ENCODE peak calls at places on chromosome 12, in five cellular contexts. A is SK-N-SH, F is HCT116, B is GM12878, S is K562. Z is an unnamed sample.

GRCh38 chr12:75881910-75882309 is 149.7 kb downstream of the PHLDA1 start:
- DNase-seq in A (no peak), B (no peak), F (no peak), S (no peak), Z (no peak)

GRCh38 chr12:58301337-58302122 is 360.2 kb downstream of the ATP23 start:
- DNase-seq in F (no peak), S (no peak), A (no peak), B (no peak), Z (no peak)

GRCh38 chr12:87025976-87026375 is 769.8 kb upstream of the MGAT4C start:
- DNase-seq in F (no peak), S (no peak), B (no peak), A (no peak), Z (no peak)

GRCh38 chr12:133023566-133023965 is 13.7 kb upstream of the ZNF84 start:
- DNase-seq in A (no peak), S (no peak), F (no peak), B (no peak), Z (no peak)

GRCh38 chr12:3313655-3314305 is 177.2 kb upstream of the PRMT8 start:
- DNase-seq in S (peak; percentile 15), B (no peak), A (peak; percentile 64), F (no peak), Z (peak; percentile 63)

GRCh38 chr12:24212496-24212895 is 263.0 kb upstream of the SOX5 start:
- DNase-seq in F (no peak), A (no peak), S (no peak), B (no peak), Z (no peak)

GRCh38 chr12:89461649-89462612 is 62.7 kb downstream of the GALNT4 start:
- DNase-seq in F (peak; percentile 57), S (peak; percentile 14), B (no peak), A (peak; percentile 36), Z (peak; percentile 28)

GRCh38 chr12:132214906-132215643 is 70.8 kb downstream of the NOC4L start:
- DNase-seq in A (no peak), B (no peak), F (no peak), S (no peak), Z (peak; percentile 34)

GRCh38 chr12:12216349-12217017 is 50.4 kb downstream of the LRP6 start:
- DNase-seq in A (no peak), F (no peak), S (peak; percentile 12), B (no peak), Z (no peak)

GRCh38 chr12:92597997-92598396 is 104.8 kb upstream of the PLEKHG7 start:
- DNase-seq in A (no peak), B (no peak), F (no peak), S (no peak), Z (no peak)

GRCh38 chr12:47881826-47882427 is 22.9 kb downstream of the VDR start:
- DNase-seq in F (no peak), S (no peak), B (no peak), A (no peak), Z (no peak)

GRCh38 chr12:113402586-113403260 is 964 bp downstream of the SDS start:
- DNase-seq in A (no peak), S (no peak), F (no peak), B (no peak), Z (no peak)

GRCh38 chr12:68784015-68784414 is 24.0 kb upstream of the MDM2 start:
- DNase-seq in S (no peak), A (no peak), B (no peak), F (no peak), Z (no peak)

GRCh38 chr12:69059465-69060457 is 126.8 kb upstream of the CPM start:
- DNase-seq in S (no peak), A (no peak), F (peak; percentile 86), B (no peak), Z (no peak)

GRCh38 chr12:92055877-92056276 is 89.8 kb downstream of the BTG1 start:
- DNase-seq in F (no peak), B (no peak), S (peak; percentile 15), A (no peak), Z (no peak)

GRCh38 chr12:112482734-112483133 is 64.0 kb downstream of the PTPN11 start:
- DNase-seq in S (no peak), F (no peak), B (no peak), A (no peak), Z (no peak)

GRCh38 chr12:111975161-111975931 is 37.6 kb downstream of the TMEM116 start:
- DNase-seq in F (no peak), S (peak; percentile 11), B (no peak), A (no peak), Z (no peak)

GRCh38 chr12:50326636-50327284 is 43.4 kb upstream of the LIMA1 start:
- DNase-seq in S (no peak), F (no peak), A (no peak), B (no peak), Z (peak; percentile 70)
- TF ChIP-seq JUND in S (no peak), F (no peak), A (no peak), B (no peak), Z (no peak)

GRCh38 chr12:26273811-26274210 is 78.4 kb downstream of the SSPN start:
- DNase-seq in A (no peak), F (no peak), S (peak; percentile 15), B (no peak), Z (no peak)

GRCh38 chr12:26271889-26272492 is 76.6 kb downstream of the SSPN start:
- DNase-seq in S (no peak), A (no peak), B (peak; percentile 69), F (no peak), Z (no peak)

GRCh38 chr12:26269554-26270284 is 74.3 kb downstream of the SSPN start:
- DNase-seq in S (no peak), F (no peak), A (no peak), B (no peak), Z (no peak)

GRCh38 chr12:26268841-26269553 is 73.6 kb downstream of the SSPN start:
- DNase-seq in S (no peak), F (no peak), A (no peak), B (no peak), Z (no peak)

GRCh38 chr12:26271024-26271423 is 75.7 kb downstream of the SSPN start:
- DNase-seq in F (no peak), S (no peak), A (no peak), B (no peak), Z (no peak)
- TF ChIP-seq JUND in F (no peak), S (peak; percentile 84), A (peak; percentile 10), B (no peak), Z (no peak)

GRCh38 chr12:64650762-64651161 is 40.5 kb downstream of the RASSF3 start:
- DNase-seq in S (no peak), F (no peak), A (no peak), B (no peak), Z (no peak)
- TF ChIP-seq JUND in S (no peak), F (no peak), A (no peak), B (no peak), Z (no peak)

DNA sequence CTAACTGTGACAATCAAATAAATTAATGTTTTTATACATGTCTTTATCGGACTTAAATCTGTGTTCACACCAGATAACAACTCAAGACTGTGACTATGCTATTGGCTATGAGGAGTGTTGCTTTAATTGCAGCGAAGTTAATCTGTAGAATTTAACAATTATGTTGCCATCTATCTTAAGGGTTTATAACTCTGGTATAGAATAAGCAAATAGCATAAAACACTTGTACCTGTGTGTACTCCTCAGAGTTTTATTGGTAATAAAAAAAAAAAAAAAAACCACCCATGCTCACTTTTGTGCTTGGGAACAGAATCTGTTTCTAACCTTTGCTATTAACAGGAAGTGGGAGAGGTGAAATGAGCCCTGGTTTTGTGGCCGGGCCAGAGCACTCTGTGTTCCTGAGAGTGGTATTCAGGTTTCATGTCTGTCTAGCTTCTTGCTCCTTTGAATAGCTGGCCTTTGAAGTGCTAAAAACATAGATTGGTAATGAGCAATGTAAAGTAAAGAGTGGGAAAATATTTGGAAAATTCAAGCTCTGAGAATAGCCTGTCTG is 53.1 kb downstream of the PDE3A start:
- DNase-seq in B (no peak), A (no peak), F (no peak), S (no peak), Z (no peak)
- TF ChIP-seq JUND in B (no peak), A (no peak), F (no peak), S (no peak), Z (no peak)

GRCh38 chr12:124782132-124782531 is 81.5 kb downstream of the SCARB1 start:
- DNase-seq in S (no peak), B (no peak), F (no peak), A (no peak), Z (no peak)

GRCh38 chr12:124784871-124785572 is 78.6 kb downstream of the SCARB1 start:
- DNase-seq in A (no peak), B (no peak), S (no peak), F (no peak), Z (no peak)

GRCh38 chr12:124788936-124789555 is 74.6 kb downstream of the SCARB1 start:
- DNase-seq in S (no peak), B (no peak), A (no peak), F (no peak), Z (no peak)

GRCh38 chr12:124783087-124783486 is 80.6 kb downstream of the SCARB1 start:
- DNase-seq in B (no peak), F (no peak), A (no peak), S (no peak), Z (no peak)

DNA sequence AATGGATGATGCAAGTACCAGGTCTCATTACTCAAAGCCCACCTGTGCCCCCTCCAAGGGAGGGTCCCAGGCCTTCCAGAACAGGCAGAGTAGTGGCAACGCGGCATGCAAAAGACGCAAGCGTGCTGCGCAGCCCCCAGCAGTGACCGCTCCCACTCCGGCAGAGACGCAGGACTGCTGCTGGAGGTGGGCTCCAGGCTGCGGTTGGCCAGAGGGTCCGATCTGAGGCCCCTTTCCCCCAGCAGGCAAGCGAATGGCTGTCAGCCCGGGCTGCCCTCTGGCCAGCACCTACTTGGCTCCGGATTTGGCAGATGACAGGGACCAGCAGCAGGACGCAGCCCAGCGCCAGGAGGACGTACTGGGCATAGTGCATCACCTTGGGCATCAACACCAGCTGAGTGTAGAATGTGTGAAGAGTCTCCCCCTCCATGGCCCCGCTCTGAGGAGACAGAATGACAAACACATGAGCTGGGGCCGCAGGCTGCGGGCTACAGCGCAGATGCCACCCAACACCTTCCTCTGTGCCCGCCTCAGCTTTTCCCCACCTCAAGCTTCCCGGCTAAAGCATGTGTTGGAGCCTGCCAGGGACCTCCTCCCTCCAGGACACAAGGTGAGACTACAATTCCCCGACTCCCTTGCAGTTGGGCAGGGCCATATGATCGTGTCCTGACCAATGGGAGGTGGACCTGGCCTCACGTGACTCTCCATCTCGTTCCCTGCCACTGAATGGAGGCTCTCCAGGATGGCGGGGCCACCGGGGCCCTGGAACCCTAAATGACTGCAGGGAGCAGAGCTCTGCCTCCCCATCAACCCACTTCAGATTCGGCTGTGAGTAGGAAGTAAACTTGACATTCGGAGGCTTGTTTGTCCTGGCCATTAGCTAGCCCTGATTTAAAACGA is 77.3 kb downstream of the SCARB1 start:
- DNase-seq in A (peak; percentile 98), B (no peak), S (peak; percentile 44), F (no peak), Z (no peak)
- TF ChIP-seq JUND in A (no peak), B (no peak), S (no peak), F (no peak), Z (no peak)

Z was measured in T47D.